ENCODE peak calls at places on chromosome 1, in eight cellular contexts. One of them, this sample, is unnamed.

GRCh38 chr1:210582186-210582981 is 253.7 kb downstream of the HHAT start:
- DNase-seq in MCF 10A: no peak
- DNase-seq in progenitor cell of endocrine pancreas: no peak
- DNase-seq in GM13976: no peak
- DNase-seq in fibroblast of lung: no peak
- DNase-seq in breast epithelium: no peak
- DNase-seq in natural killer cell: no peak
- DNase-seq in neural crest cell: no peak
- DNase-seq in this sample: no peak

GRCh38 chr1:26541816-26542711 is 12.5 kb downstream of the RPS6KA1 start:
- DNase-seq in GM13976: peak; percentile 91
- DNase-seq in breast epithelium: no peak
- DNase-seq in natural killer cell: peak; percentile 78
- DNase-seq in progenitor cell of endocrine pancreas: no peak
- DNase-seq in fibroblast of lung: peak; percentile 71
- DNase-seq in neural crest cell: peak; percentile 44
- DNase-seq in MCF 10A: peak; percentile 26
- DNase-seq in this sample: no peak

GRCh38 chr1:150364231-150365003 is 470 bp downstream of the RPRD2 start:
- DNase-seq in natural killer cell: peak; percentile 71
- DNase-seq in GM13976: peak; percentile 59
- DNase-seq in breast epithelium: peak; percentile 80
- DNase-seq in fibroblast of lung: peak; percentile 71
- DNase-seq in MCF 10A: peak; percentile 90
- DNase-seq in progenitor cell of endocrine pancreas: peak; percentile 66
- DNase-seq in neural crest cell: peak; percentile 63
- DNase-seq in this sample: peak; percentile 93

GRCh38 chr1:116769561-116769977 is 15.3 kb downstream of the CD2 start:
- DNase-seq in progenitor cell of endocrine pancreas: no peak
- DNase-seq in GM13976: peak; percentile 51
- DNase-seq in fibroblast of lung: no peak
- DNase-seq in natural killer cell: no peak
- DNase-seq in neural crest cell: no peak
- DNase-seq in MCF 10A: no peak
- DNase-seq in breast epithelium: no peak
- DNase-seq in this sample: no peak

GRCh38 chr1:221637641-221638041 is 104.2 kb downstream of the DUSP10 start:
- DNase-seq in natural killer cell: no peak
- DNase-seq in neural crest cell: no peak
- DNase-seq in GM13976: no peak
- DNase-seq in MCF 10A: peak; percentile 28
- DNase-seq in fibroblast of lung: peak; percentile 42
- DNase-seq in breast epithelium: no peak
- DNase-seq in progenitor cell of endocrine pancreas: no peak
- DNase-seq in this sample: no peak

GRCh38 chr1:35539073-35539823 is 18.0 kb downstream of the KIAA0319L start:
- DNase-seq in neural crest cell: no peak
- DNase-seq in breast epithelium: no peak
- DNase-seq in MCF 10A: peak; percentile 9
- DNase-seq in natural killer cell: no peak
- DNase-seq in fibroblast of lung: no peak
- DNase-seq in progenitor cell of endocrine pancreas: no peak
- DNase-seq in GM13976: peak; percentile 18
- DNase-seq in this sample: no peak

GRCh38 chr1:226308166-226308722 is 720 bp downstream of the LIN9 start:
- DNase-seq in fibroblast of lung: no peak
- DNase-seq in breast epithelium: no peak
- DNase-seq in MCF 10A: no peak
- DNase-seq in neural crest cell: peak; percentile 32
- DNase-seq in natural killer cell: no peak
- DNase-seq in progenitor cell of endocrine pancreas: no peak
- DNase-seq in GM13976: no peak
- DNase-seq in this sample: no peak

GRCh38 chr1:21936366-21937031 is 611 bp downstream of the HSPG2 start:
- DNase-seq in neural crest cell: peak; percentile 18
- DNase-seq in MCF 10A: no peak
- DNase-seq in progenitor cell of endocrine pancreas: no peak
- DNase-seq in fibroblast of lung: no peak
- DNase-seq in GM13976: no peak
- DNase-seq in natural killer cell: no peak
- DNase-seq in breast epithelium: no peak
- DNase-seq in this sample: no peak

GRCh38 chr1:52360595-52360968 is 5.4 kb downstream of the CC2D1B start:
- DNase-seq in natural killer cell: no peak
- DNase-seq in neural crest cell: peak; percentile 43
- DNase-seq in fibroblast of lung: no peak
- DNase-seq in GM13976: no peak
- DNase-seq in breast epithelium: no peak
- DNase-seq in progenitor cell of endocrine pancreas: no peak
- DNase-seq in MCF 10A: no peak
- DNase-seq in this sample: no peak

GRCh38 chr1:217432339-217432738 is 198.6 kb downstream of the GPATCH2 start:
- DNase-seq in breast epithelium: no peak
- DNase-seq in neural crest cell: no peak
- DNase-seq in fibroblast of lung: no peak
- DNase-seq in natural killer cell: no peak
- DNase-seq in progenitor cell of endocrine pancreas: no peak
- DNase-seq in MCF 10A: no peak
- DNase-seq in GM13976: no peak
- DNase-seq in this sample: no peak

GRCh38 chr1:225934711-225935110 is 6.3 kb downstream of the LEFTY2 start:
- DNase-seq in GM13976: no peak
- DNase-seq in neural crest cell: no peak
- DNase-seq in breast epithelium: no peak
- DNase-seq in natural killer cell: no peak
- DNase-seq in MCF 10A: no peak
- DNase-seq in fibroblast of lung: no peak
- DNase-seq in progenitor cell of endocrine pancreas: no peak
- DNase-seq in this sample: no peak

GRCh38 chr1:41313661-41314131 is 47.5 kb upstream of the FOXO6 start:
- DNase-seq in fibroblast of lung: peak; percentile 14
- DNase-seq in progenitor cell of endocrine pancreas: no peak
- DNase-seq in breast epithelium: no peak
- DNase-seq in GM13976: no peak
- DNase-seq in MCF 10A: peak; percentile 14
- DNase-seq in neural crest cell: no peak
- DNase-seq in natural killer cell: no peak
- DNase-seq in this sample: no peak

GRCh38 chr1:212712451-212713303 is 13.0 kb upstream of the BATF3 start:
- DNase-seq in breast epithelium: no peak
- DNase-seq in neural crest cell: no peak
- DNase-seq in fibroblast of lung: no peak
- DNase-seq in natural killer cell: no peak
- DNase-seq in GM13976: no peak
- DNase-seq in MCF 10A: no peak
- DNase-seq in progenitor cell of endocrine pancreas: no peak
- DNase-seq in this sample: no peak

GRCh38 chr1:155226910-155227260 is 18.4 kb downstream of the MTX1 start:
- DNase-seq in MCF 10A: peak; percentile 63
- DNase-seq in fibroblast of lung: peak; percentile 35
- DNase-seq in progenitor cell of endocrine pancreas: peak; percentile 43
- DNase-seq in GM13976: peak; percentile 63
- DNase-seq in natural killer cell: no peak
- DNase-seq in neural crest cell: peak; percentile 45
- DNase-seq in breast epithelium: no peak
- DNase-seq in this sample: no peak
- TF ChIP-seq CTCF in MCF 10A: no peak
- TF ChIP-seq CTCF in fibroblast of lung: no peak
- TF ChIP-seq CTCF in progenitor cell of endocrine pancreas: no peak
- TF ChIP-seq CTCF in GM13976: no peak
- TF ChIP-seq CTCF in natural killer cell: peak; percentile 43
- TF ChIP-seq CTCF in neural crest cell: peak; percentile 31
- TF ChIP-seq CTCF in breast epithelium: no peak
- TF ChIP-seq CTCF in this sample: peak; percentile 70

DNA sequence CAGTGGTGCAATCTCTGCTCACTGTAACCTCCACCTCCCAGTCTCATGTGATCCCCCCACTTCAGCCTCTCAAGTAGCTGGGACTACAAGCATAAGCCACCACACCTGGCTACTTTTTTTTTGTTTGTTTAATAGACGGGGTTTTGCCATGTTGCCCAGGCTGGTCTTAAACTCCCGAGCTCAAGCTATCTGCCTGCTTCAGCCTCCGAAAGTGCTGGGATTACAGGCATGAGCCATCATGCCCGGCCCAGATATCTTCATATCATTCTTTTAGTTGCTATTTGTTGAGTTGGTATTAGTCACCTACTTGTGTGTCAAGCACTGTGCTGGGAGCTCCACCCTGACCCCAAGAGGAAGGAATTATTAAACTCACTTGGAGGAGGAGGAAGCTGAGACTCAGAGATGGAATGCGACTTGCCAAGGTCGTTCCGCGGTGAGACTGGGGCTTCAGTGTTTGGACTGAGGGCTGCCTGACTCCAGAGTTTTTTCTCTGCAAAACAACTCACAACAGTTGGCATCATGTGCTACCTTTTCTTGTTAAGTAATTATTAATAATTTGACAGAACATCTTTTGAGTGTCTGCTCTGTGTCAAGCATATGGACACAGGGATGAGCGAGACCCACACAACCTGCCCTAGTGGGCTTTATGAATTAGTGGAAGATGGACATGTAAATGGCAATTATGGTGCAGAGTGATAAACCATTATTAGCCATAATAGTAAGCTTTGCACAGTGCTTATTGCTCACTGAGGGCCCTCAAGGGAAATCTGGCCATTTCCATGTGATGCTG is 132.0 kb downstream of the FOXD2 start:
- DNase-seq in fibroblast of lung: peak; percentile 73
- DNase-seq in progenitor cell of endocrine pancreas: no peak
- DNase-seq in MCF 10A: peak; percentile 86
- DNase-seq in natural killer cell: no peak
- DNase-seq in neural crest cell: no peak
- DNase-seq in breast epithelium: no peak
- DNase-seq in GM13976: no peak
- DNase-seq in this sample: no peak
- TF ChIP-seq CTCF in fibroblast of lung: peak; percentile 48
- TF ChIP-seq CTCF in progenitor cell of endocrine pancreas: peak; percentile 50
- TF ChIP-seq CTCF in MCF 10A: peak; percentile 33
- TF ChIP-seq CTCF in natural killer cell: no peak
- TF ChIP-seq CTCF in neural crest cell: peak; percentile 68
- TF ChIP-seq CTCF in breast epithelium: no peak
- TF ChIP-seq CTCF in GM13976: no peak
- TF ChIP-seq CTCF in this sample: peak; percentile 83

GRCh38 chr1:30755746-30756145 is 1.8 kb downstream of the LAPTM5 start:
- DNase-seq in fibroblast of lung: no peak
- DNase-seq in natural killer cell: no peak
- DNase-seq in progenitor cell of endocrine pancreas: no peak
- DNase-seq in neural crest cell: no peak
- DNase-seq in MCF 10A: no peak
- DNase-seq in breast epithelium: no peak
- DNase-seq in GM13976: no peak
- DNase-seq in this sample: no peak
- TF ChIP-seq CTCF in fibroblast of lung: no peak
- TF ChIP-seq CTCF in natural killer cell: no peak
- TF ChIP-seq CTCF in progenitor cell of endocrine pancreas: no peak
- TF ChIP-seq CTCF in neural crest cell: no peak
- TF ChIP-seq CTCF in MCF 10A: no peak
- TF ChIP-seq CTCF in breast epithelium: no peak
- TF ChIP-seq CTCF in GM13976: no peak
- TF ChIP-seq CTCF in this sample: no peak

DNA sequence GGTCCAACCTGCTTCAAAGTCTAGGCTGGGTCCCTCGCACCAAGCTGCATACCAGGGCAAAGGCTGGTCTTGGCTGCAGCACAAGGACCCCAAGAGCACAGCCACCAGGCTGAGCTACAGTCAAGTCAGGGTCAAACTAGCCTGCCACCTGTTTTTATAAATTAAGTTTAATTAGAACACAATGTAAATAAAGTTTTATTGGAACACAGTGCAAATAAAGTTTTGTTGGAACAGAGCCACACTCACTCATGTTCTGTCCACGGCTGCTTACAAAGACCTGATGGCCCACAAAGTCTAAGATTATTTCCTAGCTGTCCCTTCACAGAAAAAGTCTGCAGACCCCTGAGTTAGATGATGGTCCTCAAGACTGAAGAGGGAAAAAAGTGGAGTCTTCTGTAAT is 66.2 kb downstream of the MRPL37 start:
- DNase-seq in breast epithelium: no peak
- DNase-seq in progenitor cell of endocrine pancreas: no peak
- DNase-seq in fibroblast of lung: no peak
- DNase-seq in neural crest cell: no peak
- DNase-seq in GM13976: no peak
- DNase-seq in natural killer cell: no peak
- DNase-seq in MCF 10A: no peak
- DNase-seq in this sample: no peak
- TF ChIP-seq CTCF in breast epithelium: no peak
- TF ChIP-seq CTCF in progenitor cell of endocrine pancreas: no peak
- TF ChIP-seq CTCF in fibroblast of lung: no peak
- TF ChIP-seq CTCF in neural crest cell: no peak
- TF ChIP-seq CTCF in GM13976: no peak
- TF ChIP-seq CTCF in natural killer cell: no peak
- TF ChIP-seq CTCF in MCF 10A: no peak
- TF ChIP-seq CTCF in this sample: no peak

GRCh38 chr1:109482796-109483638 is 688 bp upstream of the ATXN7L2 start:
- DNase-seq in fibroblast of lung: no peak
- DNase-seq in neural crest cell: peak; percentile 51
- DNase-seq in GM13976: peak; percentile 41
- DNase-seq in progenitor cell of endocrine pancreas: peak; percentile 50
- DNase-seq in breast epithelium: no peak
- DNase-seq in MCF 10A: no peak
- DNase-seq in natural killer cell: peak; percentile 33
- DNase-seq in this sample: no peak
- TF ChIP-seq CTCF in fibroblast of lung: no peak
- TF ChIP-seq CTCF in neural crest cell: no peak
- TF ChIP-seq CTCF in GM13976: no peak
- TF ChIP-seq CTCF in progenitor cell of endocrine pancreas: peak; percentile 48
- TF ChIP-seq CTCF in breast epithelium: no peak
- TF ChIP-seq CTCF in MCF 10A: no peak
- TF ChIP-seq CTCF in natural killer cell: no peak
- TF ChIP-seq CTCF in this sample: peak; percentile 26

This sample was measured in chondrocyte.